ENCODE peak calls at places on chromosomes 2 and 18, in ten cellular contexts. One of them, this sample, is unnamed. For H3K36me3, the result is how much of the 10 kb centered on the place peaks cover.

GRCh38 chr2:74461187-74462053 is 3.2 kb downstream of the WBP1 start:
- DNase-seq in endothelial cell of umbilical vein: no peak
- DNase-seq in Peyer's patch: no peak
- DNase-seq in esophagus squamous epithelium: no peak
- DNase-seq in HepG2: peak
- DNase-seq in body of pancreas: peak
- DNase-seq in spleen: peak
- DNase-seq in stomach: no peak
- DNase-seq in heart left ventricle: no peak
- DNase-seq in sigmoid colon: no peak
- DNase-seq in this sample: no peak

GRCh38 chr2:238286551-238286950 is 1.9 kb downstream of the PER2 start:
- DNase-seq in heart left ventricle: peak
- DNase-seq in sigmoid colon: peak
- DNase-seq in stomach: peak
- DNase-seq in Peyer's patch: peak
- DNase-seq in body of pancreas: peak
- DNase-seq in HepG2: peak
- DNase-seq in spleen: peak
- DNase-seq in endothelial cell of umbilical vein: no peak
- DNase-seq in esophagus squamous epithelium: no peak
- DNase-seq in this sample: peak

GRCh38 chr2:70248810-70249438 is 496 bp upstream of the TIA1 start:
- DNase-seq in spleen: peak
- DNase-seq in sigmoid colon: peak
- DNase-seq in HepG2: peak
- DNase-seq in heart left ventricle: no peak
- DNase-seq in esophagus squamous epithelium: peak
- DNase-seq in Peyer's patch: peak
- DNase-seq in endothelial cell of umbilical vein: no peak
- DNase-seq in stomach: peak
- DNase-seq in body of pancreas: peak
- DNase-seq in this sample: peak

GRCh38 chr18:49028801-49029506 is 78.2 kb upstream of the SMAD7 start:
- DNase-seq in body of pancreas: no peak
- DNase-seq in spleen: no peak
- DNase-seq in stomach: no peak
- DNase-seq in Peyer's patch: peak
- DNase-seq in sigmoid colon: no peak
- DNase-seq in heart left ventricle: no peak
- DNase-seq in HepG2: no peak
- DNase-seq in esophagus squamous epithelium: no peak
- DNase-seq in endothelial cell of umbilical vein: no peak
- DNase-seq in this sample: no peak

GRCh38 chr2:149122521-149122920 is 84.0 kb downstream of the LYPD6B start:
- DNase-seq in Peyer's patch: no peak
- DNase-seq in heart left ventricle: no peak
- DNase-seq in body of pancreas: no peak
- DNase-seq in sigmoid colon: no peak
- DNase-seq in stomach: no peak
- DNase-seq in endothelial cell of umbilical vein: no peak
- DNase-seq in esophagus squamous epithelium: no peak
- DNase-seq in spleen: no peak
- DNase-seq in HepG2: no peak
- DNase-seq in this sample: no peak

GRCh38 chr2:69798909-69799526 is 30.4 kb upstream of the GMCL1 start:
- DNase-seq in spleen: no peak
- DNase-seq in heart left ventricle: no peak
- DNase-seq in HepG2: no peak
- DNase-seq in Peyer's patch: no peak
- DNase-seq in endothelial cell of umbilical vein: peak
- DNase-seq in sigmoid colon: no peak
- DNase-seq in stomach: no peak
- DNase-seq in esophagus squamous epithelium: no peak
- DNase-seq in body of pancreas: no peak
- DNase-seq in this sample: no peak

GRCh38 chr2:165401285-165401852 is 68.1 kb upstream of the CSRNP3 start:
- DNase-seq in sigmoid colon: no peak
- DNase-seq in endothelial cell of umbilical vein: peak
- DNase-seq in stomach: no peak
- DNase-seq in body of pancreas: peak
- DNase-seq in HepG2: peak
- DNase-seq in Peyer's patch: no peak
- DNase-seq in esophagus squamous epithelium: no peak
- DNase-seq in heart left ventricle: no peak
- DNase-seq in spleen: no peak
- DNase-seq in this sample: no peak

GRCh38 chr18:63155169-63155852 is 164.3 kb downstream of the BCL2 start:
- DNase-seq in sigmoid colon: peak
- DNase-seq in endothelial cell of umbilical vein: peak
- DNase-seq in esophagus squamous epithelium: peak
- DNase-seq in spleen: peak
- DNase-seq in body of pancreas: peak
- DNase-seq in heart left ventricle: peak
- DNase-seq in HepG2: peak
- DNase-seq in Peyer's patch: peak
- DNase-seq in stomach: peak
- DNase-seq in this sample: no peak

GRCh38 chr18:5476961-5477800 is 66.6 kb downstream of the EPB41L3 start:
- DNase-seq in HepG2: no peak
- DNase-seq in body of pancreas: no peak
- DNase-seq in esophagus squamous epithelium: no peak
- DNase-seq in sigmoid colon: no peak
- DNase-seq in stomach: no peak
- DNase-seq in spleen: no peak
- DNase-seq in endothelial cell of umbilical vein: peak
- DNase-seq in Peyer's patch: no peak
- DNase-seq in heart left ventricle: no peak
- DNase-seq in this sample: no peak

GRCh38 chr2:95298471-95299111 is 1.4 kb downstream of the KCNIP3 start:
- DNase-seq in sigmoid colon: no peak
- DNase-seq in stomach: no peak
- DNase-seq in heart left ventricle: no peak
- DNase-seq in body of pancreas: no peak
- DNase-seq in esophagus squamous epithelium: no peak
- DNase-seq in endothelial cell of umbilical vein: no peak
- DNase-seq in HepG2: no peak
- DNase-seq in spleen: no peak
- DNase-seq in Peyer's patch: no peak
- DNase-seq in this sample: no peak

GRCh38 chr2:96391153-96391827 is 55.7 kb downstream of the NCAPH start:
- DNase-seq in esophagus squamous epithelium: no peak
- DNase-seq in body of pancreas: no peak
- DNase-seq in HepG2: no peak
- DNase-seq in Peyer's patch: no peak
- DNase-seq in sigmoid colon: no peak
- DNase-seq in spleen: no peak
- DNase-seq in endothelial cell of umbilical vein: no peak
- DNase-seq in heart left ventricle: no peak
- DNase-seq in stomach: no peak
- DNase-seq in this sample: no peak

GRCh38 chr18:45167631-45168225 is 447.5 kb upstream of the SLC14A2 start:
- DNase-seq in sigmoid colon: no peak
- DNase-seq in Peyer's patch: no peak
- DNase-seq in endothelial cell of umbilical vein: no peak
- DNase-seq in spleen: no peak
- DNase-seq in body of pancreas: no peak
- DNase-seq in esophagus squamous epithelium: no peak
- DNase-seq in stomach: no peak
- DNase-seq in heart left ventricle: no peak
- DNase-seq in HepG2: no peak
- DNase-seq in this sample: no peak

GRCh38 chr2:10078704-10079191 is 1.5 kb downstream of the CYS1 start:
- DNase-seq in heart left ventricle: no peak
- DNase-seq in body of pancreas: no peak
- DNase-seq in sigmoid colon: no peak
- DNase-seq in Peyer's patch: no peak
- DNase-seq in HepG2: no peak
- DNase-seq in stomach: no peak
- DNase-seq in spleen: no peak
- DNase-seq in esophagus squamous epithelium: no peak
- DNase-seq in endothelial cell of umbilical vein: no peak
- DNase-seq in this sample: no peak

GRCh38 chr2:223784221-223784772 is 53.1 kb downstream of the AP1S3 start:
- DNase-seq in body of pancreas: no peak
- DNase-seq in stomach: no peak
- DNase-seq in HepG2: no peak
- DNase-seq in esophagus squamous epithelium: no peak
- DNase-seq in sigmoid colon: no peak
- DNase-seq in endothelial cell of umbilical vein: no peak
- DNase-seq in spleen: no peak
- DNase-seq in Peyer's patch: no peak
- DNase-seq in heart left ventricle: no peak
- DNase-seq in this sample: no peak

GRCh38 chr2:10414000-10414451 is 34.1 kb downstream of the ODC1 start:
- DNase-seq in heart left ventricle: no peak
- DNase-seq in Peyer's patch: peak
- DNase-seq in stomach: peak
- DNase-seq in HepG2: no peak
- DNase-seq in spleen: no peak
- DNase-seq in endothelial cell of umbilical vein: no peak
- DNase-seq in sigmoid colon: no peak
- DNase-seq in body of pancreas: peak
- DNase-seq in esophagus squamous epithelium: no peak
- DNase-seq in this sample: no peak

GRCh38 chr2:207529330-207530159 is at the start of gene CREB1:
- DNase-seq in spleen: peak
- DNase-seq in stomach: peak
- DNase-seq in body of pancreas: peak
- DNase-seq in sigmoid colon: peak
- DNase-seq in endothelial cell of umbilical vein: peak
- DNase-seq in heart left ventricle: peak
- DNase-seq in HepG2: peak
- DNase-seq in esophagus squamous epithelium: peak
- DNase-seq in Peyer's patch: peak
- DNase-seq in this sample: peak

GRCh38 chr2:219552382-219553167 is 8.7 kb downstream of the TMEM198 start:
- DNase-seq in HepG2: peak
- DNase-seq in Peyer's patch: peak
- DNase-seq in esophagus squamous epithelium: peak
- DNase-seq in heart left ventricle: peak
- DNase-seq in stomach: peak
- DNase-seq in endothelial cell of umbilical vein: peak
- DNase-seq in body of pancreas: peak
- DNase-seq in spleen: peak
- DNase-seq in sigmoid colon: peak
- DNase-seq in this sample: peak
- TF ChIP-seq POLR2A in HepG2: no peak
- TF ChIP-seq POLR2A in Peyer's patch: no peak
- TF ChIP-seq POLR2A in esophagus squamous epithelium: no peak
- TF ChIP-seq POLR2A in heart left ventricle: peak
- TF ChIP-seq POLR2A in stomach: no peak
- TF ChIP-seq POLR2A in endothelial cell of umbilical vein: no peak
- TF ChIP-seq POLR2A in body of pancreas: no peak
- TF ChIP-seq POLR2A in spleen: no peak
- TF ChIP-seq POLR2A in sigmoid colon: no peak
- TF ChIP-seq POLR2A in this sample: peak

GRCh38 chr2:239964399-239965185 is 60.5 kb downstream of the NDUFA10 start:
- DNase-seq in HepG2: no peak
- DNase-seq in Peyer's patch: no peak
- DNase-seq in spleen: no peak
- DNase-seq in esophagus squamous epithelium: no peak
- DNase-seq in body of pancreas: no peak
- DNase-seq in heart left ventricle: no peak
- DNase-seq in sigmoid colon: no peak
- DNase-seq in stomach: peak
- DNase-seq in endothelial cell of umbilical vein: no peak
- DNase-seq in this sample: peak
- H3K36me3 ChIP-seq in HepG2: under half
- H3K36me3 ChIP-seq in Peyer's patch: under half
- H3K36me3 ChIP-seq in spleen: half or more
- H3K36me3 ChIP-seq in esophagus squamous epithelium: half or more
- H3K36me3 ChIP-seq in body of pancreas: under half
- H3K36me3 ChIP-seq in heart left ventricle: half or more
- H3K36me3 ChIP-seq in sigmoid colon: under half
- H3K36me3 ChIP-seq in stomach: half or more
- H3K36me3 ChIP-seq in endothelial cell of umbilical vein: under half
- H3K36me3 ChIP-seq in this sample: under half

DNA sequence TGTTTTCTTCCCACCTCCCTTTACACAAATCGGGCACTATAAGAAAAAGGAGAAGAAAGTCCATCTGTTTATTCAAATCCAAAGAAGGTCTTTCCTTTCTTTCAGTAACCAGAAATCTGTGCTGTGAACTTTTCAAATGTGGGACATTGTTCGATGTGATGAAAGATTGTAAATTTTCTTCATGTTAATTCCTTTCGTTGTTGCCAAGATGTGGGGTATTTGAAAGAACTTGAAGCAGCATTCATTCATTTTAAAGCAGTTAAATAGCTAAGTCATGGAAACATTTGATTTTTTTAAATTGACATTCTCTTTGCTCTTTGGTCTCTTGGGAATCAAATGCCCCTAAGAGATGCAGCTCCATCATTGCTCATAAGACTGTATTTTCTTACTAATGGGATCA is 93.7 kb upstream of the EHBP1 start:
- DNase-seq in spleen: no peak
- DNase-seq in endothelial cell of umbilical vein: no peak
- DNase-seq in heart left ventricle: no peak
- DNase-seq in sigmoid colon: no peak
- DNase-seq in Peyer's patch: no peak
- DNase-seq in stomach: no peak
- DNase-seq in body of pancreas: no peak
- DNase-seq in esophagus squamous epithelium: no peak
- DNase-seq in HepG2: no peak
- DNase-seq in this sample: no peak
- H3K27ac ChIP-seq in spleen: no peak
- H3K27ac ChIP-seq in endothelial cell of umbilical vein: no peak
- H3K27ac ChIP-seq in heart left ventricle: no peak
- H3K27ac ChIP-seq in sigmoid colon: no peak
- H3K27ac ChIP-seq in Peyer's patch: no peak
- H3K27ac ChIP-seq in stomach: no peak
- H3K27ac ChIP-seq in body of pancreas: no peak
- H3K27ac ChIP-seq in esophagus squamous epithelium: no peak
- H3K27ac ChIP-seq in HepG2: no peak
- H3K27ac ChIP-seq in this sample: no peak

DNA sequence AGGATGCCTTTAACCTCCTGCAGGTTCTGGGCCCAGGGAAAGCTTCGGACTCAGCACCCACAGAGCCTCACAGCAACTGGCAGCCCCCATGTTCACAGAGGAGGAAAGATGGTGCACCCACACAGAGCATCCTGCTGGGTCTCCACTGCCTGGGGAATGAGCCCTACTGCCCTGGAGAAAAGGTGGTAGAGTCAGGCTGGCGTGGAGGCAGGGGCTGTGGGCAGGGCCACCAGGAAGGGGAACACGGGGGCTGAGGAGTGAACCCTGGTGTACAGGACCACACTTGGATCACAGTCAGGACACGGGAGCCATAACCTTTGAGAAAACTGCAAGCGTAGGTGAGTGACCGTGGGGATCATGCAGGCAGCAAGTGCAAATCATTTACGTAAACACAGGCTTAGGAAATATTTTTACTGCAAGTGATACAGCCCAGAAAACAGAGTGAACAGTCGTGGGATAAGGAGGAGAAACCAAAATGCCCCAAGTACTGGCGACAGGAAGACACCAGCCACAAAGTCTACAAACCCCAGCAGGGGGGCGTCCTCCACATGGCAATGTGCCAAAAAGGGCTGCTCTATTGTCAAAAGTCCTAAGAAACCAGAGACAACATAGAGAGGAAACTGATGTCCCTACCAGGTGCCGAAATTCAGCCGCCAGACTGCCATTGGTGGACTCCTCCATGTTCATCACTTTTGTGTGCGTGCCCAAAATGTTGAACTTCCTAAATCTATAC is 27.6 kb downstream of the STAT1 start:
- DNase-seq in stomach: no peak
- DNase-seq in spleen: no peak
- DNase-seq in HepG2: no peak
- DNase-seq in sigmoid colon: no peak
- DNase-seq in body of pancreas: no peak
- DNase-seq in Peyer's patch: no peak
- DNase-seq in endothelial cell of umbilical vein: no peak
- DNase-seq in esophagus squamous epithelium: no peak
- DNase-seq in heart left ventricle: no peak
- DNase-seq in this sample: no peak
- TF ChIP-seq POLR2A in stomach: no peak
- TF ChIP-seq POLR2A in spleen: no peak
- TF ChIP-seq POLR2A in HepG2: no peak
- TF ChIP-seq POLR2A in sigmoid colon: no peak
- TF ChIP-seq POLR2A in body of pancreas: no peak
- TF ChIP-seq POLR2A in Peyer's patch: no peak
- TF ChIP-seq POLR2A in endothelial cell of umbilical vein: no peak
- TF ChIP-seq POLR2A in esophagus squamous epithelium: no peak
- TF ChIP-seq POLR2A in heart left ventricle: no peak
- TF ChIP-seq POLR2A in this sample: no peak

This sample was measured in ovary.